ENCODE peak calls at places on chromosomes 5 and 9, in seven cellular contexts. P, Q, V, X, N, Y and G are unnamed samples.

GRCh38 chr5:158464383-158464782 is 605.4 kb upstream of the CLINT1 start:
- DNase-seq in P (no peak), Q (no peak), V (no peak), X (no peak), N (no peak), Y (no peak), G (no peak)

GRCh38 chr5:152142845-152143469 is 218.3 kb upstream of the GLRA1 start:
- DNase-seq in P (peak; percentile 18), Q (peak; percentile 40), V (peak; percentile 11), X (peak; percentile 24), N (peak; percentile 64), Y (peak; percentile 79), G (peak; percentile 53)

GRCh38 chr5:170273968-170274710 is 23.4 kb downstream of the LCP2 start:
- DNase-seq in P (no peak), Q (no peak), V (no peak), X (no peak), N (no peak), Y (peak; percentile 58), G (no peak)

GRCh38 chr9:20315672-20316071 is 306.6 kb downstream of the MLLT3 start:
- DNase-seq in P (no peak), Q (no peak), V (no peak), X (peak; percentile 55), N (no peak), Y (peak; percentile 31), G (no peak)

GRCh38 chr5:115785395-115786009 is 31.0 kb downstream of the CDO1 start:
- DNase-seq in P (no peak), Q (no peak), V (no peak), X (no peak), N (no peak), Y (no peak), G (no peak)

GRCh38 chr5:172383231-172383802 is 71.0 kb downstream of the SH3PXD2B start:
- DNase-seq in P (no peak), Q (no peak), V (peak; percentile 52), X (peak; percentile 48), N (peak; percentile 73), Y (peak; percentile 70), G (peak; percentile 44)

GRCh38 chr9:92686954-92687353 is 17.0 kb upstream of the IPPK start:
- DNase-seq in P (no peak), Q (no peak), V (no peak), X (no peak), N (no peak), Y (no peak), G (no peak)

GRCh38 chr9:137488330-137488653 is 29.2 kb upstream of the NSMF start:
- DNase-seq in P (no peak), Q (no peak), V (peak; percentile 81), X (no peak), N (peak; percentile 92), Y (no peak), G (no peak)

GRCh38 chr9:35464056-35465025 is 25.6 kb upstream of the RUSC2 start:
- DNase-seq in P (no peak), Q (no peak), V (no peak), X (no peak), N (no peak), Y (no peak), G (no peak)

GRCh38 chr9:131094622-131095021 is 1.7 kb upstream of the AIF1L start:
- DNase-seq in P (no peak), Q (peak; percentile 63), V (no peak), X (peak; percentile 24), N (no peak), Y (peak; percentile 35), G (no peak)

GRCh38 chr5:73523861-73524260 is 25.6 kb downstream of the BTF3 start:
- DNase-seq in P (no peak), Q (no peak), V (no peak), X (no peak), N (no peak), Y (no peak), G (no peak)

GRCh38 chr5:139774980-139775654 is 20.5 kb upstream of the PSD2 start:
- DNase-seq in P (peak; percentile 53), Q (peak; percentile 81), V (peak; percentile 57), X (no peak), N (peak; percentile 84), Y (peak; percentile 83), G (peak; percentile 69)

GRCh38 chr9:133527444-133527920 is 2.7 kb upstream of the MYMK start:
- DNase-seq in P (no peak), Q (peak; percentile 77), V (no peak), X (no peak), N (peak; percentile 54), Y (peak; percentile 54), G (peak; percentile 77)

GRCh38 chr9:130927995-130928900 is 10.8 kb downstream of the FIBCD1 start:
- DNase-seq in P (no peak), Q (peak; percentile 70), V (peak; percentile 66), X (no peak), N (peak; percentile 86), Y (peak; percentile 44), G (peak; percentile 62)

GRCh38 chr5:173864126-173865075 is 23.7 kb upstream of the CPEB4 start:
- DNase-seq in P (no peak), Q (no peak), V (no peak), X (no peak), N (no peak), Y (no peak), G (no peak)

GRCh38 chr5:55816342-55816741 is 34.8 kb upstream of the IL31RA start:
- DNase-seq in P (no peak), Q (no peak), V (no peak), X (peak; percentile 88), N (no peak), Y (peak; percentile 18), G (no peak)

GRCh38 chr9:27602954-27603353 is 29.7 kb upstream of the C9orf72 start:
- DNase-seq in P (no peak), Q (no peak), V (no peak), X (no peak), N (no peak), Y (no peak), G (no peak)

GRCh38 chr9:27599102-27599501 is 25.8 kb upstream of the C9orf72 start:
- DNase-seq in P (no peak), Q (no peak), V (no peak), X (no peak), N (no peak), Y (no peak), G (no peak)

GRCh38 chr9:27600254-27600653 is 27.0 kb upstream of the C9orf72 start:
- DNase-seq in P (no peak), Q (no peak), V (no peak), X (no peak), N (no peak), Y (peak; percentile 13), G (no peak)

GRCh38 chr9:27602107-27602836 is 29.0 kb upstream of the C9orf72 start:
- DNase-seq in P (no peak), Q (no peak), V (no peak), X (no peak), N (no peak), Y (no peak), G (no peak)

DNA sequence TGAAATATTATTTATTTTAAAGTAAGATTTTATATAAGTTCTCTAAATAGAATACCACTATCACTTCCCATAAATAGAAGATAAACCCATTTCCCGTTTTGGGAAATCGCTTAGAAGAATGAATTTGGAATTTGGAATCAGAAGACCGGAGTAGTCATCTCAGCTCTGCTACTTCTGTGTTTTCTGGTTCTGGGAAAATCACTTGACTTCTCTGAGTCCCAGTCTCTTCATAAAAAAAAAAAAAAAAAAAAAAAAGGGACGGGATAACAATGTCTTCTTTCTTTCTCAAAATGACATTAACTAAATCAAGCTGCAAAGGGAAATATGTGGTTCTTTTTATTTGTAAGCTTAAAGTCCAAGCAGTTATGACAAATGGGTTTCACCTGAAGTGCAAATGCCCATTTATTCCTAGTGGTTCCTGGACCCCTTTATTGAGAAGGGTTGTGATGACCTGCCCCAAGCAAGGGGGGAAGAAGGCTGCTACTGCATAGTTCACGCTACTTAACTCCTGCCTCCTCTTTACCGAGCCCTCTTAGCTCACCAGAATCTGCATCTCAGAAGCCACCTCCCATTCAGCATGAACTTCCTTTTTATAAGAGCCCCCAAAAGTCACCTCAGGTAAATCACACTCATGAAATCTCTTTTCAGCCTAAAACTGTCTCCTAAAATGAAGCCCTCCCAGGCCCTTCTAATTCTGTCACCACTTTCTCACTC is 26.4 kb upstream of the C9orf72 start:
- DNase-seq in P (no peak), Q (no peak), V (no peak), X (no peak), N (no peak), Y (no peak), G (no peak)
- H3K27ac ChIP-seq in P (peak overlapping the region; percentile 79), Q (no peak overlapping the region), V (no peak overlapping the region), X (no peak overlapping the region), N (peak overlapping the region; percentile 55), Y (peak overlapping the region; percentile 76), G (no peak overlapping the region)

GRCh38 chr9:11962327-11962726 is 730.9 kb upstream of the TYRP1 start:
- DNase-seq in P (no peak), Q (no peak), V (no peak), X (no peak), N (no peak), Y (no peak), G (no peak)

GRCh38 chr9:11966804-11967203 is 726.4 kb upstream of the TYRP1 start:
- DNase-seq in P (no peak), Q (no peak), V (no peak), X (no peak), N (no peak), Y (no peak), G (no peak)
- H3K9me3 ChIP-seq in P (no peaks in the 10 kb centered on the region), Q (no peaks in the 10 kb centered on the region), V (no peaks in the 10 kb centered on the region), X (peaks cover 5% of the 10 kb centered on the region), N (no peaks in the 10 kb centered on the region), Y (no peaks in the 10 kb centered on the region), G (no peaks in the 10 kb centered on the region)

DNA sequence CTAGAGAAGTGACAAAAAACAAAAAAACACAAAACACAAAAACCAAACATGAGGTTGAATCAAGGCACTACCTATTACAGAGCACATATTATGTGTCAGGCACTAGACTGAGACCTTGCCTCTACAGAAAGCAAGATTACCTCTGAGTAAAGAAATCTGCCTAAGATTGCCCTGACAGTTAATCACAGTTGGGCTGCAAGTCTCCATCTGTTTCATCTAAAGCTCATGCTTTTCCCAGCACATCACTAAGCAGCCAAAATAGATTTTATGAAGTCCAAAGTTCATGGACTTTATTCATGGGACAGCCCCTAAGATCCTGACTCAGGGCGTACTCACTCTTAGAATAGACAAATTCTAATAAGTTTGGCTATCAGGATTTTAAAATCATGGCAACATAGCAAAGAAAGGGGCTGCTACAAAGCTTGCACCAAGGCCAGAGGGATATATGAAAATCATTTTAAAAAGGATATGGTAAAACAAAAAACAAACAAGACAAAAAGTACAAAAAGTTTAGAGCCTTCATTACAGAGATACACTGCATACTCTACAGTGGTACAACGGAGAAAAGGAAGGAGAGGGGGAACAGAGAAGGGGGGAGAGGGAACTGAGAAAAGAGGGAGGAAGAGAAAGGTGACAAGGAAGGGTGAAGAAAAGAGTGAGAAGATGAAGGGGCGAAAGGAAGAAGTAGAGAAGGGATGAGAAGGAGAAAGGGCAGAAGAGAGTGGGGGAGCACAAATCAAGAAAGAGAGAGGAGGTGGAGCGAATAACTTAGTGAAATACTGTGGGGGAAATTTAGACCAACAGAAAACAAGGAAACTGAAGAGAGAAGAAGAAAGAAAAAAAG is 58.2 kb downstream of the RICTOR start:
- DNase-seq in P (no peak), Q (no peak), V (no peak), X (peak; percentile 66), N (no peak), Y (peak; percentile 18), G (no peak)
- H3K4me3 ChIP-seq in P (no peak overlapping the region), Q (no peak overlapping the region), V (no peak overlapping the region), X (no peak overlapping the region), N (no peak overlapping the region), Y (no peak overlapping the region), G (no peak overlapping the region)

DNA sequence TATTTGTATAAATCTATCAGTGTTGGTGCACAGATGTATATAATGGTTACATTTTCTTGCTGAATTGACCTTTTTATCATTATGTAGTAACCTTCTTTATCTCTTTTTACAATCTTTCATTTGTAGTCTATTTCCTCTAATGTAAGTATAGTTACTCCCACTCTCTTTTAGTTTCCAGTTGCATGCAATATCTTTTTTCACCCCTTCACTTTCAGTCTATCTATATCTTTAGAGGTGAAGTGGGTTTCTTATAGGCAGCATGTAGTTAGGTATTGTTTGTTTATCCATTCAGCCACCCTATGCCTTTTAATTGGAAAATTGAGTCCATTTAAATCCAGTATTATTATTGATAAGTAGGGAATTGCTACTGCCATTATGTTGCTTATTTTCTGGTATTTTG is 6.1 kb upstream of the EMB start:
- DNase-seq in P (no peak), Q (no peak), V (no peak), X (no peak), N (no peak), Y (no peak), G (no peak)
- H3K27ac ChIP-seq in P (no peak overlapping the region), Q (no peak overlapping the region), V (no peak overlapping the region), X (no peak overlapping the region), N (no peak overlapping the region), Y (no peak overlapping the region), G (no peak overlapping the region)